ENCODE peak calls at places on chromosomes 5 and 9, in five cellular contexts. One of them, this sample, is unnamed.

GRCh38 chr5:173711466-173711865 is 95.0 kb upstream of the BOD1 start:
- DNase-seq in choroid plexus epithelial cell: no peak
- DNase-seq in A673: no peak
- DNase-seq in GM13976: no peak
- DNase-seq in GM12865: no peak
- DNase-seq in this sample: no peak

GRCh38 chr9:38047301-38048251 is 21.5 kb downstream of the SHB start:
- DNase-seq in choroid plexus epithelial cell: peak
- DNase-seq in A673: peak
- DNase-seq in GM13976: no peak
- DNase-seq in GM12865: no peak
- DNase-seq in this sample: no peak

GRCh38 chr5:136089804-136090203 is 42.8 kb upstream of the SMAD5 start:
- DNase-seq in choroid plexus epithelial cell: no peak
- DNase-seq in A673: no peak
- DNase-seq in GM13976: no peak
- DNase-seq in GM12865: no peak
- DNase-seq in this sample: no peak

GRCh38 chr5:149457393-149457763 is 78.3 kb upstream of the IL17B start:
- DNase-seq in choroid plexus epithelial cell: no peak
- DNase-seq in A673: no peak
- DNase-seq in GM13976: no peak
- DNase-seq in GM12865: no peak
- DNase-seq in this sample: no peak

GRCh38 chr5:129148-129547 is 37.2 kb downstream of the PLEKHG4B start:
- DNase-seq in choroid plexus epithelial cell: no peak
- DNase-seq in A673: no peak
- DNase-seq in GM13976: no peak
- DNase-seq in GM12865: no peak
- DNase-seq in this sample: no peak

GRCh38 chr5:156326718-156327259 is at the start of gene SGCD:
- DNase-seq in choroid plexus epithelial cell: peak
- DNase-seq in A673: no peak
- DNase-seq in GM13976: no peak
- DNase-seq in GM12865: no peak
- DNase-seq in this sample: no peak

GRCh38 chr9:18474778-18475177 is 825 bp downstream of the ADAMTSL1 start:
- DNase-seq in choroid plexus epithelial cell: peak
- DNase-seq in A673: no peak
- DNase-seq in GM13976: no peak
- DNase-seq in GM12865: no peak
- DNase-seq in this sample: no peak

GRCh38 chr5:142079243-142079642 is 29.3 kb upstream of the NDFIP1 start:
- DNase-seq in choroid plexus epithelial cell: no peak
- DNase-seq in A673: no peak
- DNase-seq in GM13976: no peak
- DNase-seq in GM12865: no peak
- DNase-seq in this sample: no peak

GRCh38 chr9:128034821-128035764 is 32.0 kb downstream of the NAIF1 start:
- DNase-seq in choroid plexus epithelial cell: peak
- DNase-seq in A673: peak
- DNase-seq in GM13976: peak
- DNase-seq in GM12865: peak
- DNase-seq in this sample: peak